ENCODE peak calls at places on chromosomes 16 and 17, in eight cellular contexts. G is NCI-H146; U is CD8-positive, alpha-beta memory T cell; H is hepatic stellate cell; P is stimulated activated CD8-positive, alpha-beta memory T cell treated with anti-CD3 and anti-CD28 coated beads, Interleukin-2, amount 100 ng/mL, for 1 hour; T is activated CD8-positive, alpha-beta memory T cell treated with anti-CD3 and anti-CD28 coated beads for 1 hour; D is midbrain; K is BJ. X is an unnamed sample.
A peak's percentile ranks its signal among the peaks of the same experiment; 100 is the strongest.

GRCh38 chr16:2148714-2149629 is 547 bp downstream of the RAB26 start:
- DNase-seq in G (peak; percentile 53), U (peak; percentile 21), H (peak; percentile 47), P (no peak), T (no peak), D (no peak), K (no peak), X (peak; percentile 61)

GRCh38 chr17:30495586-30495985 is 18.4 kb downstream of the GOSR1 start:
- DNase-seq in G (no peak), U (no peak), H (no peak), P (no peak), T (no peak), D (no peak), K (no peak), X (no peak)

GRCh38 chr17:17902357-17902756 is 65.6 kb upstream of the SREBF1 start:
- DNase-seq in G (no peak), U (no peak), H (no peak), P (no peak), T (no peak), D (no peak), K (no peak), X (no peak)

GRCh38 chr17:64369007-64369893 is 21.4 kb downstream of the PECAM1 start:
- DNase-seq in G (no peak), U (no peak), H (no peak), P (no peak), T (no peak), D (no peak), K (no peak), X (no peak)

GRCh38 chr17:63531022-63531965 is 8.1 kb downstream of the KCNH6 start:
- DNase-seq in G (no peak), U (no peak), H (no peak), P (no peak), T (no peak), D (no peak), K (no peak), X (no peak)

GRCh38 chr17:2212328-2212981 is 91.1 kb downstream of the SMG6 start:
- DNase-seq in G (no peak), U (no peak), H (peak; percentile 31), P (no peak), T (no peak), D (peak; percentile 42), K (peak; percentile 78), X (no peak)

GRCh38 chr17:5422505-5422904 is 2.5 kb downstream of the RPAIN start:
- DNase-seq in G (no peak), U (no peak), H (peak; percentile 74), P (no peak), T (no peak), D (no peak), K (no peak), X (no peak)

GRCh38 chr17:43175213-43176118 is 4.5 kb downstream of the NBR1 start:
- DNase-seq in G (no peak), U (no peak), H (peak; percentile 48), P (no peak), T (no peak), D (no peak), K (peak; percentile 91), X (no peak)

GRCh38 chr16:635573-636205 is 416 bp downstream of the METTL26 start:
- DNase-seq in G (peak; percentile 46), U (no peak), H (no peak), P (no peak), T (no peak), D (no peak), K (no peak), X (no peak)

GRCh38 chr16:69396187-69397061 is 10.6 kb upstream of the TERF2 start:
- DNase-seq in G (peak; percentile 73), U (peak; percentile 65), H (peak; percentile 62), P (peak; percentile 49), T (peak; percentile 45), D (peak; percentile 84), K (peak; percentile 74), X (peak; percentile 68)

GRCh38 chr16:56965149-56965938 is 3.6 kb downstream of the CETP start:
- DNase-seq in G (no peak), U (no peak), H (no peak), P (no peak), T (no peak), D (no peak), K (no peak), X (no peak)

GRCh38 chr16:13756411-13756810 is 163.5 kb upstream of the ERCC4 start:
- DNase-seq in G (no peak), U (no peak), H (no peak), P (no peak), T (no peak), D (no peak), K (no peak), X (no peak)

GRCh38 chr16:57999971-58000705 is at the start of gene ZNF319:
- DNase-seq in G (no peak), U (no peak), H (no peak), P (no peak), T (no peak), D (peak; percentile 34), K (no peak), X (no peak)

GRCh38 chr16:62545039-62545438 is 508.8 kb upstream of the CDH8 start:
- DNase-seq in G (no peak), U (no peak), H (no peak), P (no peak), T (no peak), D (no peak), K (no peak), X (no peak)

GRCh38 chr17:7380855-7381683 is at the start of gene TNK1:
- DNase-seq in G (peak; percentile 27), U (no peak), H (no peak), P (no peak), T (no peak), D (no peak), K (no peak), X (peak; percentile 74)

GRCh38 chr16:2826591-2827480 is 3.3 kb upstream of the ZG16B start:
- DNase-seq in G (no peak), U (no peak), H (no peak), P (no peak), T (no peak), D (no peak), K (no peak), X (no peak)

X was measured in D341Med.